ENCODE peak calls at places on chromosomes 6 and 20, in seven cellular contexts. One of them, this sample, is unnamed.

GRCh38 chr6:44732243-44732642 is 344.7 kb downstream of the CDC5L start:
- DNase-seq in stimulated activated CD4-positive, alpha-beta T cell treated with anti-CD3 and anti-CD28 coated beads, Interleukin-12 subunit alpha, Interleukin-12 subunit beta, amount 100 ng/mL, for 4 hours: no peak
- DNase-seq in NCI-H510A: no peak
- DNase-seq in left cardiac atrium: no peak
- DNase-seq in stimulated activated effector memory CD8-positive, alpha-beta T cell treated with anti-CD3 and anti-CD28 coated beads, Interleukin-12 subunit alpha, Interleukin-12 subunit beta, amount 100 ng/mL, for 72 hours: no peak
- DNase-seq in hypothalamus: no peak
- DNase-seq in DMS79 treated with DMSO at 0.1 percent for 48 hours: no peak
- DNase-seq in this sample: no peak

GRCh38 chr20:62641749-62642665 is at the start of gene SLCO4A1:
- DNase-seq in stimulated activated CD4-positive, alpha-beta T cell treated with anti-CD3 and anti-CD28 coated beads, Interleukin-12 subunit alpha, Interleukin-12 subunit beta, amount 100 ng/mL, for 4 hours: peak
- DNase-seq in NCI-H510A: no peak
- DNase-seq in left cardiac atrium: peak
- DNase-seq in stimulated activated effector memory CD8-positive, alpha-beta T cell treated with anti-CD3 and anti-CD28 coated beads, Interleukin-12 subunit alpha, Interleukin-12 subunit beta, amount 100 ng/mL, for 72 hours: peak
- DNase-seq in hypothalamus: no peak
- DNase-seq in DMS79 treated with DMSO at 0.1 percent for 48 hours: peak
- DNase-seq in this sample: peak

GRCh38 chr6:84902354-84902928 is 138.0 kb upstream of the TBX18 start:
- DNase-seq in stimulated activated CD4-positive, alpha-beta T cell treated with anti-CD3 and anti-CD28 coated beads, Interleukin-12 subunit alpha, Interleukin-12 subunit beta, amount 100 ng/mL, for 4 hours: no peak
- DNase-seq in NCI-H510A: no peak
- DNase-seq in left cardiac atrium: no peak
- DNase-seq in stimulated activated effector memory CD8-positive, alpha-beta T cell treated with anti-CD3 and anti-CD28 coated beads, Interleukin-12 subunit alpha, Interleukin-12 subunit beta, amount 100 ng/mL, for 72 hours: no peak
- DNase-seq in hypothalamus: no peak
- DNase-seq in DMS79 treated with DMSO at 0.1 percent for 48 hours: no peak
- DNase-seq in this sample: no peak

GRCh38 chr20:17381701-17382100 is 149.5 kb downstream of the BFSP1 start:
- DNase-seq in stimulated activated CD4-positive, alpha-beta T cell treated with anti-CD3 and anti-CD28 coated beads, Interleukin-12 subunit alpha, Interleukin-12 subunit beta, amount 100 ng/mL, for 4 hours: no peak
- DNase-seq in NCI-H510A: no peak
- DNase-seq in left cardiac atrium: no peak
- DNase-seq in stimulated activated effector memory CD8-positive, alpha-beta T cell treated with anti-CD3 and anti-CD28 coated beads, Interleukin-12 subunit alpha, Interleukin-12 subunit beta, amount 100 ng/mL, for 72 hours: no peak
- DNase-seq in hypothalamus: no peak
- DNase-seq in DMS79 treated with DMSO at 0.1 percent for 48 hours: peak
- DNase-seq in this sample: no peak

GRCh38 chr20:47659904-47660601 is 125.2 kb downstream of the SULF2 start:
- DNase-seq in stimulated activated CD4-positive, alpha-beta T cell treated with anti-CD3 and anti-CD28 coated beads, Interleukin-12 subunit alpha, Interleukin-12 subunit beta, amount 100 ng/mL, for 4 hours: no peak
- DNase-seq in NCI-H510A: no peak
- DNase-seq in left cardiac atrium: no peak
- DNase-seq in stimulated activated effector memory CD8-positive, alpha-beta T cell treated with anti-CD3 and anti-CD28 coated beads, Interleukin-12 subunit alpha, Interleukin-12 subunit beta, amount 100 ng/mL, for 72 hours: no peak
- DNase-seq in hypothalamus: no peak
- DNase-seq in DMS79 treated with DMSO at 0.1 percent for 48 hours: no peak
- DNase-seq in this sample: no peak

GRCh38 chr6:52576392-52577021 is 353 bp downstream of the TRAM2 start:
- DNase-seq in stimulated activated CD4-positive, alpha-beta T cell treated with anti-CD3 and anti-CD28 coated beads, Interleukin-12 subunit alpha, Interleukin-12 subunit beta, amount 100 ng/mL, for 4 hours: peak
- DNase-seq in NCI-H510A: peak
- DNase-seq in left cardiac atrium: peak
- DNase-seq in stimulated activated effector memory CD8-positive, alpha-beta T cell treated with anti-CD3 and anti-CD28 coated beads, Interleukin-12 subunit alpha, Interleukin-12 subunit beta, amount 100 ng/mL, for 72 hours: peak
- DNase-seq in hypothalamus: peak
- DNase-seq in DMS79 treated with DMSO at 0.1 percent for 48 hours: peak
- DNase-seq in this sample: peak

GRCh38 chr6:140966676-140967075 is 1166.0 kb upstream of the GJE1 start:
- DNase-seq in stimulated activated CD4-positive, alpha-beta T cell treated with anti-CD3 and anti-CD28 coated beads, Interleukin-12 subunit alpha, Interleukin-12 subunit beta, amount 100 ng/mL, for 4 hours: no peak
- DNase-seq in NCI-H510A: no peak
- DNase-seq in left cardiac atrium: no peak
- DNase-seq in stimulated activated effector memory CD8-positive, alpha-beta T cell treated with anti-CD3 and anti-CD28 coated beads, Interleukin-12 subunit alpha, Interleukin-12 subunit beta, amount 100 ng/mL, for 72 hours: no peak
- DNase-seq in hypothalamus: no peak
- DNase-seq in DMS79 treated with DMSO at 0.1 percent for 48 hours: no peak
- DNase-seq in this sample: no peak

GRCh38 chr20:6311841-6312655 is 189.2 kb upstream of the FERMT1 start:
- DNase-seq in stimulated activated CD4-positive, alpha-beta T cell treated with anti-CD3 and anti-CD28 coated beads, Interleukin-12 subunit alpha, Interleukin-12 subunit beta, amount 100 ng/mL, for 4 hours: no peak
- DNase-seq in NCI-H510A: no peak
- DNase-seq in left cardiac atrium: no peak
- DNase-seq in stimulated activated effector memory CD8-positive, alpha-beta T cell treated with anti-CD3 and anti-CD28 coated beads, Interleukin-12 subunit alpha, Interleukin-12 subunit beta, amount 100 ng/mL, for 72 hours: no peak
- DNase-seq in hypothalamus: no peak
- DNase-seq in DMS79 treated with DMSO at 0.1 percent for 48 hours: no peak
- DNase-seq in this sample: no peak

GRCh38 chr6:33193619-33194018 is 1.4 kb upstream of the COL11A2 start:
- DNase-seq in stimulated activated CD4-positive, alpha-beta T cell treated with anti-CD3 and anti-CD28 coated beads, Interleukin-12 subunit alpha, Interleukin-12 subunit beta, amount 100 ng/mL, for 4 hours: no peak
- DNase-seq in NCI-H510A: no peak
- DNase-seq in left cardiac atrium: no peak
- DNase-seq in stimulated activated effector memory CD8-positive, alpha-beta T cell treated with anti-CD3 and anti-CD28 coated beads, Interleukin-12 subunit alpha, Interleukin-12 subunit beta, amount 100 ng/mL, for 72 hours: no peak
- DNase-seq in hypothalamus: no peak
- DNase-seq in DMS79 treated with DMSO at 0.1 percent for 48 hours: no peak
- DNase-seq in this sample: no peak

GRCh38 chr6:116072368-116072767 is 11.7 kb upstream of the FRK start:
- DNase-seq in stimulated activated CD4-positive, alpha-beta T cell treated with anti-CD3 and anti-CD28 coated beads, Interleukin-12 subunit alpha, Interleukin-12 subunit beta, amount 100 ng/mL, for 4 hours: no peak
- DNase-seq in NCI-H510A: no peak
- DNase-seq in left cardiac atrium: no peak
- DNase-seq in stimulated activated effector memory CD8-positive, alpha-beta T cell treated with anti-CD3 and anti-CD28 coated beads, Interleukin-12 subunit alpha, Interleukin-12 subunit beta, amount 100 ng/mL, for 72 hours: no peak
- DNase-seq in hypothalamus: no peak
- DNase-seq in DMS79 treated with DMSO at 0.1 percent for 48 hours: no peak
- DNase-seq in this sample: no peak

This sample was measured in neural crest cell.